ENCODE peak calls at places on chromosome 10, in seven cellular contexts. M, I, W, E, X, L and V are unnamed samples.

GRCh38 chr10:114255227-114255626 is 16.2 kb downstream of the VWA2 start:
- DNase-seq in L (no peak), I (no peak), W (no peak), E (no peak), X (no peak), M (no peak), V (no peak)

GRCh38 chr10:3811331-3811870 is 26.4 kb upstream of the KLF6 start:
- DNase-seq in W (no peak), M (no peak), E (no peak), I (peak), X (no peak), L (no peak), V (peak)

GRCh38 chr10:73168486-73168844 is 546 bp downstream of the FAM149B1 start:
- DNase-seq in X (no peak), W (no peak), M (no peak), I (no peak), L (peak), E (no peak), V (no peak)

GRCh38 chr10:76977046-76977445 is 660.6 kb downstream of the KCNMA1 start:
- DNase-seq in L (no peak), M (no peak), W (no peak), E (no peak), X (no peak), I (no peak), V (no peak)

GRCh38 chr10:48363617-48364355 is 57.3 kb downstream of the MAPK8 start:
- DNase-seq in W (no peak), L (peak), I (peak), X (peak), M (peak), E (peak), V (peak)

GRCh38 chr10:104445359-104445758 is 91.7 kb downstream of the CFAP58 start:
- DNase-seq in L (no peak), W (no peak), X (no peak), E (no peak), M (peak), I (peak), V (no peak)

GRCh38 chr10:22554481-22555182 is 159.7 kb downstream of the PIP4K2A start:
- DNase-seq in X (peak), I (peak), E (no peak), W (peak), L (no peak), M (no peak), V (no peak)

GRCh38 chr10:43680035-43680434 is 31.4 kb upstream of the ZNF32 start:
- DNase-seq in L (no peak), M (no peak), E (no peak), W (no peak), I (peak), X (no peak), V (no peak)

GRCh38 chr10:68665841-68666240 is 55.2 kb upstream of the CCAR1 start:
- DNase-seq in E (no peak), I (peak), L (no peak), W (no peak), M (no peak), X (no peak), V (no peak)

GRCh38 chr10:72567421-72567820 is 58.5 kb downstream of the MICU1 start:
- DNase-seq in I (peak), W (peak), E (no peak), L (peak), M (no peak), X (peak), V (no peak)

GRCh38 chr10:61835069-61835908 is 66.2 kb upstream of the ARID5B start:
- DNase-seq in I (peak), E (peak), W (no peak), M (peak), L (peak), X (no peak), V (no peak)

GRCh38 chr10:44968101-44968886 is 8.7 kb downstream of the RASSF4 start:
- DNase-seq in L (no peak), W (peak), X (no peak), I (no peak), E (peak), M (no peak), V (no peak)

GRCh38 chr10:101618871-101619270 is 30.8 kb downstream of the DPCD start:
- DNase-seq in I (no peak), L (no peak), X (no peak), M (no peak), W (no peak), E (no peak), V (no peak)

GRCh38 chr10:69656719-69657269 is 26.7 kb downstream of the FAM241B start:
- DNase-seq in W (peak), I (no peak), L (no peak), E (no peak), X (no peak), M (no peak), V (peak)

GRCh38 chr10:30959855-30960247 is 71.8 kb downstream of the ZNF438 start:
- DNase-seq in W (no peak), I (no peak), L (no peak), M (no peak), E (no peak), X (no peak), V (no peak)
- H3K4me3 ChIP-seq in W (no peak), I (no peak), L (no peak), M (no peak), E (no peak), X (no peak), V (no peak)

GRCh38 chr10:110528224-110528997 is 30.7 kb downstream of the DUSP5 start:
- DNase-seq in M (no peak), E (no peak), W (no peak), L (no peak), I (no peak), X (no peak), V (no peak)

GRCh38 chr10:110530131-110530831 is 32.6 kb downstream of the DUSP5 start:
- DNase-seq in I (no peak), X (peak), W (peak), E (peak), L (peak), M (no peak), V (peak)

GRCh38 chr10:110531687-110532086 is 34.0 kb downstream of the DUSP5 start:
- DNase-seq in E (no peak), M (no peak), W (no peak), X (no peak), I (no peak), L (no peak), V (no peak)

GRCh38 chr10:110527731-110528171 is 30.0 kb downstream of the DUSP5 start:
- DNase-seq in L (no peak), M (no peak), X (no peak), W (no peak), E (no peak), I (no peak), V (no peak)

DNA sequence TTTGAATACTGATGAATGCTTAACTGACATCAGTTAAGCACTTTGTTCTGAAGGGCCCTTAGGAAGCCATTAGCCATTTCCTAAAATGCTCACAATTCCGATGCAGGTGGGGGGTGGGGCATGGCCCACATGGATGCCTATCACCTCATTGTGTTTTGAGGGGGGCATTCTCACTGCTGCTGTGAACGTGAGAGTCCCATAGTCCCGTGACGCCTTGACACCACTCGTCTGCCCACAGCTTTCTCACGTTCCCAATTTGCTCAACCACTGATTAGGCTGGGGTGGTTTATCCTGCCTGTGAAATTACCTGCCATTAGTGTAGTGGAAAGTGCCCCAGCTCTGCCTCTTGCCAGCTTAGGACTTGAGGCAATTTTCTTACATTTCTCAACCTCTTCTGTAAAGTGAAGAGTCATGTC is 31.9 kb downstream of the DUSP5 start:
- DNase-seq in E (no peak), L (no peak), M (no peak), I (no peak), W (no peak), X (peak), V (no peak)
- H3K4me3 ChIP-seq in E (peak), L (peak), M (no peak), I (no peak), W (no peak), X (no peak), V (peak)

GRCh38 chr10:7475954-7476353 is 65.1 kb upstream of the SFMBT2 start:
- DNase-seq in I (no peak), E (no peak), M (no peak), L (no peak), X (no peak), W (no peak), V (no peak)
- H3K4me3 ChIP-seq in I (no peak), E (no peak), M (no peak), L (no peak), X (no peak), W (no peak), V (no peak)

DNA sequence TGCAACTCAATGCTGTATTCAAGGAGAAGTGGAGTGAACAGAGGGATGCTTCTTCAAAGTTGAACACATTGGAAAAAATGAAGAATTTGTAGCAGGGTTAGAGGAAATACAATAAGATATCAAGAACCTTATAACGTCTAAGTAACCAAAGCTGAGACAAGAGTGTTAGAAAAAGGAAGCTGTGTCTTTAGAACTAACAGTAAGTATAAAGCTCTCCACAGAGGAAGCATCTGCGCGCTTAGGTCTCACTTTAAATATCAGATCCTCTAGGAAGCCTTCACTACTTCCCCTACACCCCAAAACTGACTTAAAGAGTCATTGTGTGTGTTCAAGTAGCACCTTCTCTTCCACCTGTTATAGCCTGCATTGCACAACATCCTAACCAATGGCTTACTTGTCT is 43.0 kb downstream of the CH25H start:
- DNase-seq in W (no peak), I (no peak), E (no peak), L (no peak), M (no peak), X (no peak), V (no peak)
- H3K4me3 ChIP-seq in W (no peak), I (no peak), E (no peak), L (no peak), M (no peak), X (no peak), V (no peak)